ENCODE peak calls at places on chromosomes 13 and 19, in nine cellular contexts. V is esophagus muscularis mucosa, Y is prostate gland, L is A549, N is IMR-90, B is breast epithelium, C is GM12878, U is transverse colon, D is ovary. R is an unnamed sample.
A peak's percentile ranks its signal among the peaks of the same experiment; 100 is the strongest.

GRCh38 chr19:37594982-37595382 is 306 bp downstream of the ZNF540 start:
- DNase-seq in U (peak; percentile 66), D (peak; percentile 64), L (peak; percentile 20), Y (peak; percentile 50), N (peak; percentile 58), B (peak; percentile 72), C (peak; percentile 16), V (peak; percentile 92), R (no peak)

GRCh38 chr13:30745917-30746686 is 10.8 kb downstream of the ALOX5AP start:
- DNase-seq in Y (no peak), C (no peak), U (peak; percentile 54), D (no peak), N (no peak), L (no peak), B (no peak), V (no peak), R (no peak)

GRCh38 chr13:110635405-110636002 is 20.2 kb downstream of the NAXD start:
- DNase-seq in C (no peak), D (no peak), L (no peak), B (no peak), V (no peak), N (no peak), Y (no peak), U (no peak), R (no peak)

GRCh38 chr19:55459950-55460657 is 1.3 kb downstream of the ISOC2 start:
- DNase-seq in Y (no peak), B (no peak), U (no peak), L (no peak), C (no peak), D (no peak), N (peak; percentile 31), V (no peak), R (no peak)

GRCh38 chr13:60061737-60062136 is 102.0 kb downstream of the DIAPH3 start:
- DNase-seq in L (no peak), D (no peak), C (no peak), Y (no peak), N (no peak), V (no peak), B (no peak), U (no peak), R (no peak)

GRCh38 chr19:42254083-42254849 is 662 bp downstream of the ERF start:
- DNase-seq in C (no peak), B (peak; percentile 76), Y (peak; percentile 75), L (peak; percentile 92), N (peak; percentile 32), V (peak; percentile 96), D (peak; percentile 79), U (peak; percentile 84), R (no peak)

GRCh38 chr19:44752816-44753618 is 4.5 kb downstream of the BCL3 start:
- DNase-seq in Y (peak; percentile 89), B (peak; percentile 74), U (peak; percentile 96), N (peak; percentile 99), D (peak; percentile 80), C (peak; percentile 94), V (peak; percentile 98), L (peak; percentile 93), R (no peak)

GRCh38 chr13:63408227-63409202 is 1992.9 kb upstream of the PCDH20 start:
- DNase-seq in U (no peak), B (no peak), C (no peak), V (no peak), D (no peak), L (no peak), Y (no peak), N (peak; percentile 50), R (no peak)

GRCh38 chr13:79943633-79944032 is 397.3 kb downstream of the SPRY2 start:
- DNase-seq in D (no peak), N (no peak), B (no peak), C (no peak), Y (no peak), L (no peak), U (no peak), V (no peak), R (no peak)

GRCh38 chr19:48628486-48629296 is 8.5 kb downstream of the DBP start:
- DNase-seq in B (no peak), L (no peak), Y (no peak), V (no peak), C (no peak), U (peak; percentile 19), N (no peak), D (peak; percentile 56), R (no peak)

GRCh38 chr13:39887424-39887823 is 232.0 kb downstream of the COG6 start:
- DNase-seq in B (no peak), L (no peak), C (no peak), Y (no peak), N (no peak), D (no peak), V (no peak), U (no peak), R (no peak)

GRCh38 chr13:31755803-31756212 is 16.5 kb downstream of the RXFP2 start:
- DNase-seq in V (no peak), U (no peak), L (no peak), B (no peak), D (no peak), Y (no peak), C (no peak), N (peak; percentile 87), R (no peak)

GRCh38 chr19:14673088-14673487 is 1.6 kb downstream of the ADGRE3 start:
- DNase-seq in L (no peak), Y (no peak), B (no peak), U (no peak), D (no peak), V (no peak), C (no peak), N (no peak), R (no peak)

GRCh38 chr13:36224730-36225129 is 10.4 kb upstream of the SOHLH2 start:
- DNase-seq in V (no peak), U (no peak), C (no peak), L (no peak), Y (no peak), N (no peak), B (no peak), D (no peak), R (no peak)

GRCh38 chr13:88066847-88067246 is 395.7 kb downstream of the SLITRK5 start:
- DNase-seq in N (no peak), Y (no peak), U (no peak), D (no peak), C (no peak), L (no peak), B (no peak), V (no peak), R (no peak)

GRCh38 chr13:49584771-49585182 is 581 bp downstream of the RCBTB1 start:
- DNase-seq in Y (no peak), C (no peak), B (no peak), U (no peak), V (no peak), N (peak; percentile 6), L (no peak), D (no peak), R (no peak)

GRCh38 chr19:42143341-42144234 is 11.3 kb upstream of the POU2F2 start:
- DNase-seq in N (peak; percentile 30), D (no peak), C (no peak), Y (no peak), U (no peak), V (no peak), B (no peak), L (no peak), R (no peak)

GRCh38 chr13:53012707-53013106 is 15.9 kb upstream of the OLFM4 start:
- DNase-seq in N (no peak), Y (no peak), C (no peak), U (no peak), L (no peak), D (no peak), V (no peak), B (no peak), R (no peak)

GRCh38 chr13:23645851-23646250 is 75.6 kb downstream of the TNFRSF19 start:
- DNase-seq in Y (no peak), D (no peak), V (no peak), N (no peak), U (no peak), B (no peak), C (no peak), L (no peak), R (no peak)

GRCh38 chr19:47130589-47131168 is at the start of gene SAE1:
- DNase-seq in D (peak; percentile 93), C (peak; percentile 95), V (peak; percentile 99), L (peak; percentile 100), U (peak; percentile 93), B (peak; percentile 89), N (peak; percentile 99), Y (peak; percentile 87), R (peak; percentile 96)
- TF ChIP-seq POLR2A in D (peak; percentile 47), C (peak; percentile 94), V (peak; percentile 49), L (peak; percentile 90), U (peak; percentile 82), B (peak; percentile 61), N (peak; percentile 84), Y (peak; percentile 88), R (peak; percentile 59)

DNA sequence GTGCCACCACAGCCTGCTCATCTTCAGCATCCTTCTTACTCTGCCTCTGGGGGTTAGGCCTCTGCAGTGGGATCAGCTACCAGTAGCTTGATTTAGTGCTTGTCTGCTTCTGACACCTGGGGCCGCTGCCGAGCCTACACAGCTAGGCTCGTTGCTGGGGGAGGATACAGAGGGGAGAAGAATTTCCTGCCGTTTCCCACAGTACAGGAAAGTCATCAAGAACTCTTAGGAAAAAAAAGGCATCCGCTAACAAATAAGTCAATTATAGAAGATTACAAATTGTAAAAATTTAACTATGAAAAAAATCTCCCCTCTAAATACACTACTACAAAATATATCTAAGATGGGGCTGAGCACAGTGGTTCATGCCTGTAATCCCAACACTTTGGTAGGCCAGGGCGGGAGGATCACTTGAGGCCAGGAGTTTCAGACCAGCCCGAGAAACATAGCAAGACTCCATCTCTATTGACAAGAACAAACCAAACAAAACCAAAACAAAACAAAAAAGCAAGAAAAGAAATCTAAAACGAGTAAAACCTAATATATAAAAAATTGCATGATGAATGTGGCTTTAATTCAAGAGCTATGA is 26.7 kb downstream of the LATS2 start:
- DNase-seq in L (no peak), B (no peak), U (no peak), V (no peak), Y (no peak), N (no peak), C (no peak), D (peak; percentile 29), R (no peak)
- TF ChIP-seq CTCF in L (no peak), B (no peak), U (no peak), V (no peak), Y (no peak), N (peak; percentile 15), C (peak; percentile 18), D (no peak), R (no peak)

DNA sequence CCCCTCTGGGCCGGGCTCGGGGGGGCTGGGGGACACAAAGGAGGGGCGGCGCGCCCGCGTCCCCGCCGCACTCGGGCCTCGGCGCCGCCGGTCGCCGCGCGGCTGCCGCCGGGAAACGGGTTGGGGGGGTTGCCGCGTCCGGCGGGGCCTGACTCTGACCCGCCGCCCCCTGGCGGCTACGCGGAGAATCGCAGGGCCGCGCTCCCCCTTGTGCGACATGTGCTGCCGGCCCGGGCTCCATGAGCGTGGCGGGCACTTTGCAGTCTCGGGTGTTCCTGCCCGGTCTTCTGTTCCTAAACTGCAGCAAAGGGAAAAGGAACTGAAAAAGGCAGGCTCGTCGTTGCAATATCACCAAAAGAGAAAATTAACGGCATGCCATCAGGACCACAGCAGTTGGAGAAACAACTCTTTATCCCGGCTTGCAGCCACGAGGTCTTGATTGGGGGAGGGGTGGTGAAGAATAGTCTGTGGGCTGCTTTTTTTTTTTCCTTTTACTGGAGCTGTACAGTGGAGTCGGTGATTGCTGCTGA is 1.5 kb downstream of the MIR17HG start:
- DNase-seq in L (no peak), N (peak; percentile 79), U (peak; percentile 94), Y (peak; percentile 92), D (peak; percentile 89), C (peak; percentile 43), B (peak; percentile 83), V (peak; percentile 97), R (no peak)
- TF ChIP-seq POLR2A in L (peak; percentile 23), N (no peak), U (no peak), Y (no peak), D (peak; percentile 23), C (peak; percentile 6), B (no peak), V (no peak), R (peak; percentile 0)

GRCh38 chr19:13095934-13096890 is 6.4 kb downstream of the LYL1 start:
- DNase-seq in B (no peak), C (no peak), N (no peak), U (no peak), V (no peak), Y (no peak), L (peak; percentile 30), D (peak; percentile 56), R (no peak)
- TF ChIP-seq CTCF in B (no peak), C (peak; percentile 23), N (no peak), U (no peak), V (no peak), Y (no peak), L (no peak), D (no peak), R (no peak)